ENCODE peak calls at places on chromosomes 3 and 15, in five cellular contexts. O, U, W, Z and R are unnamed samples.

GRCh38 chr3:133966954-133967353 is 62.8 kb downstream of the SLCO2A1 start:
- DNase-seq in O (no peak), U (no peak), W (no peak), Z (no peak), R (no peak)

GRCh38 chr15:44662478-44663409 is 718 bp downstream of the SPG11 start:
- DNase-seq in O (peak; percentile 77), U (peak; percentile 67), W (peak; percentile 74), Z (peak; percentile 74), R (peak; percentile 91)

GRCh38 chr15:91694131-91694828 is 159.2 kb upstream of the SLCO3A1 start:
- DNase-seq in O (no peak), U (no peak), W (no peak), Z (no peak), R (no peak)

GRCh38 chr3:6921041-6921440 is 60.1 kb downstream of the GRM7 start:
- DNase-seq in O (no peak), U (no peak), W (no peak), Z (peak; percentile 1), R (no peak)

GRCh38 chr3:157410945-157411344 is 25.7 kb upstream of the PTX3 start:
- DNase-seq in O (no peak), U (no peak), W (no peak), Z (no peak), R (no peak)

GRCh38 chr3:70919091-70919490 is 606.7 kb upstream of the MDFIC2 start:
- DNase-seq in O (no peak), U (no peak), W (no peak), Z (peak; percentile 62), R (no peak)

GRCh38 chr3:62201438-62202035 is 171.8 kb downstream of the FEZF2 start:
- DNase-seq in O (no peak), U (peak; percentile 40), W (no peak), Z (peak; percentile 65), R (no peak)

GRCh38 chr15:98039596-98039995 is 79.1 kb downstream of the ARRDC4 start:
- DNase-seq in O (no peak), U (no peak), W (no peak), Z (no peak), R (no peak)

GRCh38 chr3:142104763-142105162 is 44.6 kb downstream of the TFDP2 start:
- DNase-seq in O (no peak), U (no peak), W (no peak), Z (no peak), R (no peak)

GRCh38 chr3:142095866-142096265 is 53.5 kb downstream of the TFDP2 start:
- DNase-seq in O (no peak), U (no peak), W (no peak), Z (no peak), R (no peak)

GRCh38 chr3:142097099-142097843 is 52.1 kb downstream of the TFDP2 start:
- DNase-seq in O (no peak), U (no peak), W (no peak), Z (no peak), R (no peak)

GRCh38 chr3:142098974-142099373 is 50.4 kb downstream of the TFDP2 start:
- DNase-seq in O (no peak), U (no peak), W (no peak), Z (no peak), R (no peak)
- TF ChIP-seq CTCF in O (no peak), U (no peak), W (no peak), Z (no peak), R (no peak)

GRCh38 chr15:30889231-30889630 is 14.5 kb upstream of the FAN1 start:
- DNase-seq in O (no peak), U (no peak), W (no peak), Z (no peak), R (no peak)
- TF ChIP-seq CTCF in O (no peak), U (no peak), W (no peak), Z (no peak), R (no peak)

DNA sequence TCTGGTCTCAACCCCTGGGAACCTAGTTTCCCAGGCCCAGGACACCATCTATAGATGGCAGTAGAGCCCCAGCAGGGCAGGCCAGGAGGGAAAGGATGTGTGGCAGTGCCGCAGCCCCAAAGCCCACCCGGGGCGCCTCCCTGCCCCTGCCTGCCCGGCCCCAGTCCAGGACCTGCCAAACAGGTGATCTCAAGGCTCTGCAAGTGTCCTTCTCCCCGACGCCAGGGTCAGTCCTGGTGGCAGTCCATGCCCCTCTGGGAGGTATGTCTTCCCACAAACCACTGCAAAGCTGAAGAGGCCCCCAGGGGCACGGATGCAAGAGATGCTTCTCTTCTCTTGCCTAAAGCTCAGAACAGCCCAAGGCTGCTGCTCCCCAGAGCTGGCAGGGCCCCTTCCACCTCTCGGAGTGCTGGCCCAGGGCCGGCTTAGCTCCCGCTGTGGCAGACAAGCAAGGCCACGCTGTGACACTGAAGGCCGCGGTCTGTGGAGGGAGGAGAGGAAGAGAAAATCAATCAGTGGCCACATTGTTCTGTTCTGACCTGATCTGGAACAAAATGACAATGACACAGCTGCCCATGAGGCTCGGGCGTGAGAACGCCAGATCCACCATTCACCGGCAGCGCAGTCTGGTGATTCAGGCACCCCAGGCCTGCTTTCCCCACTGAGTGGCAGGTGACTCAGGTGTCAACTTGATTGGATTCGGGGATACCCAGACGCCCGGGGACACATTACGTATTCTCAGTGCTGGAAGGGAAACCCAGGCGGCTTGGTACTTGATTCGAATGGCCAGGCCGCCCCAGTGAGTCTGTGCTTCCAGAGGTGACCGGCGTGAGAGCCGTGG is 34.0 kb downstream of the KLHL25 start:
- DNase-seq in O (no peak), U (no peak), W (no peak), Z (no peak), R (no peak)
- TF ChIP-seq CTCF in O (no peak), U (no peak), W (no peak), Z (peak; percentile 33), R (no peak)

GRCh38 chr3:30408105-30408557 is 198.3 kb upstream of the TGFBR2 start:
- DNase-seq in O (no peak), U (no peak), W (no peak), Z (peak; percentile 69), R (no peak)
- TF ChIP-seq CTCF in O (no peak), U (no peak), W (no peak), Z (peak; percentile 32), R (no peak)